ENCODE peak calls at places on chromosomes 16 and 17, in six cellular contexts. F, P, C, L, Y and J are unnamed samples.

GRCh38 chr16:610513-611381 is 20.0 kb upstream of the WFIKKN1 start:
- DNase-seq in F (peak), P (peak), L (no peak), Y (no peak), C (no peak), J (no peak)

GRCh38 chr16:61862221-61862620 is 174.0 kb downstream of the CDH8 start:
- DNase-seq in L (no peak), F (no peak), Y (no peak), C (no peak), P (no peak), J (no peak)

GRCh38 chr16:50299508-50300105 is 33.3 kb downstream of the ADCY7 start:
- DNase-seq in F (no peak), L (no peak), Y (no peak), P (no peak), C (no peak), J (no peak)

GRCh38 chr17:73194514-73195222 is 1.8 kb downstream of the COG1 start:
- DNase-seq in C (no peak), Y (no peak), P (no peak), F (no peak), L (no peak), J (no peak)

GRCh38 chr16:53043462-53043861 is 9.2 kb downstream of the CHD9NB start:
- DNase-seq in C (no peak), Y (no peak), F (no peak), P (no peak), L (no peak), J (no peak)

GRCh38 chr17:8900626-8901585 is 33.4 kb upstream of the PIK3R6 start:
- DNase-seq in C (no peak), L (no peak), P (no peak), F (peak), Y (no peak), J (no peak)

GRCh38 chr16:52597772-52598483 is 51.0 kb upstream of the TOX3 start:
- DNase-seq in C (no peak), Y (no peak), L (no peak), P (peak), F (no peak), J (peak)

GRCh38 chr16:81366316-81366932 is 51.7 kb downstream of the GAN start:
- DNase-seq in P (peak), L (peak), Y (peak), F (peak), C (peak), J (peak)

GRCh38 chr16:1156111-1156982 is 3.4 kb downstream of the CACNA1H start:
- DNase-seq in L (no peak), F (no peak), Y (no peak), P (no peak), C (no peak), J (no peak)

GRCh38 chr16:68564367-68564985 is 25.4 kb downstream of the ZFP90 start:
- DNase-seq in P (no peak), F (no peak), Y (no peak), C (peak), L (no peak), J (peak)

GRCh38 chr16:66609139-66609510 is 4.6 kb downstream of the CMTM3 start:
- DNase-seq in F (no peak), Y (no peak), L (no peak), C (no peak), P (no peak), J (no peak)

GRCh38 chr16:66608241-66609138 is 4.0 kb downstream of the CMTM3 start:
- DNase-seq in Y (peak), L (peak), P (peak), F (peak), C (peak), J (peak)

GRCh38 chr16:66614161-66614802 is 9.8 kb downstream of the CMTM3 start:
- DNase-seq in L (no peak), P (peak), Y (no peak), C (no peak), F (no peak), J (no peak)

GRCh38 chr16:66612422-66612821 is 7.9 kb downstream of the CMTM3 start:
- DNase-seq in C (no peak), L (no peak), P (no peak), F (no peak), Y (no peak), J (no peak)

GRCh38 chr16:66610111-66610820 is 5.8 kb downstream of the CMTM3 start:
- DNase-seq in L (no peak), F (no peak), Y (no peak), P (no peak), C (no peak), J (no peak)
- TF ChIP-seq MAX in L (no peak), F (no peak), Y (no peak), P (no peak), C (no peak), J (no peak)

GRCh38 chr17:71325117-71325516 is 795.7 kb upstream of the SOX9 start:
- DNase-seq in F (no peak), C (no peak), P (no peak), L (no peak), Y (no peak), J (no peak)

GRCh38 chr17:71325886-71326285 is 794.9 kb upstream of the SOX9 start:
- DNase-seq in L (no peak), C (no peak), P (no peak), Y (no peak), F (no peak), J (no peak)

GRCh38 chr17:71330099-71330375 is 790.8 kb upstream of the SOX9 start:
- DNase-seq in Y (no peak), F (no peak), L (no peak), C (no peak), P (no peak), J (no peak)

GRCh38 chr17:71329310-71330098 is 791.3 kb upstream of the SOX9 start:
- DNase-seq in L (no peak), C (no peak), P (no peak), F (no peak), Y (no peak), J (no peak)

GRCh38 chr17:71327376-71328059 is 793.3 kb upstream of the SOX9 start:
- DNase-seq in L (no peak), Y (no peak), C (no peak), P (no peak), F (no peak), J (no peak)
- TF ChIP-seq POLR2A in L (no peak), Y (no peak), C (no peak), P (no peak), F (no peak), J (no peak)

GRCh38 chr17:51366866-51367265 is 106.5 kb downstream of the UTP18 start:
- DNase-seq in Y (no peak), L (no peak), C (no peak), P (no peak), F (no peak), J (no peak)
- TF ChIP-seq MAX in Y (no peak), L (no peak), C (no peak), P (no peak), F (no peak), J (no peak)

DNA sequence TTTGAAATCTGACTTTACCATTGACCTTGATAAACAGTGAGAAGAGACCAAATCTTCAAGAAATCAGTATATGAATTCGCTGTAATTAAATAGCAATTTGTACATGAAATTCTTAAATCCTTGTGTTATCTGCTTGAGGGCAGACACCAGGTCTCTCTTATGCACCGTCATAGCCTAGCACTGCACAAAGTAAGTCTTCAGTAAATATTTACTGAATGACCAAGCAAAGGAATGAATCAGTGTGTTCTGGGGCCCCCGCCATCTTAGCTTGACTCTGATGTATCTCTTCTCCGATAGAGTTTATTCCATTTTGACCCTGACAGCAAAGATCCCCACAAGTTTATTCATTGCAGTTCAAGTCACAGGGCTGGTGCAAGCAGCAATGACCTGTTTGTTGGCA is 328.0 kb downstream of the TMEM114 start:
- DNase-seq in P (peak), C (peak), L (no peak), Y (no peak), F (no peak), J (no peak)
- TF ChIP-seq POLR2A in P (no peak), C (no peak), L (no peak), Y (no peak), F (no peak), J (no peak)

DNA sequence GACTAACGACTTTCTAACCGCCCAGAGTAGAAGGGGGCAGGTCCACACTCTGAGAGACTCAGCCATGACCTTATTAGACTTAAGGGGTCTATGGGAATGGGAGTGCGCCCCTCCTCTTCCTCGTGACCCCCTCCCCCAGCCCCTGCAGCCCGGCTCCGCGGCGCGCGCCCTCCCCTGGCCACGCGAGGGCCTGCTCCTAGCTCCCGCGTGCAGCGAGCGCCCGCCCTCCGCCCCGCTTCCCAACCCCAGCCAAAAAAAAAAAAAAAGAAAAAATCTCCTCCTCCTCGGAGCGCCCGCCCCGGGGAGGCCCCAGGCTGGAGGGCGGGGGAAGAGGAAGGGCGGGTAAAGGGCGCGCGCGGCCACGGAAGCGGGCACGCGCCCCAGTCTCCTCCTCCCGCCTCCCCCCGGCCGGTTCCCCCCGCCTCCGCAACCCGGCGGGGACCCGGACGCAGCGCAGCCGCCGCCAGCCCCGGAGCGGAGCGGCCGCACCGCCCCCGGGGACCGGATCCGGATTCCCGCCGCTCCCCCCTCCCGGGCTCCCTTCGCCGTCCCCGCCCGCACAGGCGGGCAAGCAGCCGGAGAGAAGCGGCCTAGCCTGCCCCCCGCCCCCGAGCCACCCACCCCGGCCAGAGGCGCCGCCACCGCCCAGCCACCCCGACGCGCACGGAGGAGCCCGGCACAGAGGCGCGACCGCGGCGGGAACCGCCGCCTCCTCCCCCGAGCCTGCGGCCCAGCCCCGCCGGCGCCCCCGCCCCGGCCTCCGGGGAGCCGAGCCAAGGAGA is 940 bp downstream of the UBTF start:
- DNase-seq in C (peak), Y (peak), L (peak), P (peak), F (peak), J (peak)
- TF ChIP-seq MAX in C (peak), Y (peak), L (no peak), P (peak), F (no peak), J (peak)

GRCh38 chr16:2467301-2468141 is 3.6 kb upstream of the NTN3 start:
- DNase-seq in F (no peak), Y (peak), C (peak), L (peak), P (no peak), J (peak)
- TF ChIP-seq POLR2A in F (peak), Y (peak), C (peak), L (no peak), P (no peak), J (peak)

GRCh38 chr16:87864331-87864989 is 4.8 kb downstream of the SLC7A5 start:
- DNase-seq in Y (no peak), C (peak), F (no peak), P (no peak), L (no peak), J (no peak)
- TF ChIP-seq MAX in Y (no peak), C (no peak), F (no peak), P (no peak), L (no peak), J (no peak)

DNA sequence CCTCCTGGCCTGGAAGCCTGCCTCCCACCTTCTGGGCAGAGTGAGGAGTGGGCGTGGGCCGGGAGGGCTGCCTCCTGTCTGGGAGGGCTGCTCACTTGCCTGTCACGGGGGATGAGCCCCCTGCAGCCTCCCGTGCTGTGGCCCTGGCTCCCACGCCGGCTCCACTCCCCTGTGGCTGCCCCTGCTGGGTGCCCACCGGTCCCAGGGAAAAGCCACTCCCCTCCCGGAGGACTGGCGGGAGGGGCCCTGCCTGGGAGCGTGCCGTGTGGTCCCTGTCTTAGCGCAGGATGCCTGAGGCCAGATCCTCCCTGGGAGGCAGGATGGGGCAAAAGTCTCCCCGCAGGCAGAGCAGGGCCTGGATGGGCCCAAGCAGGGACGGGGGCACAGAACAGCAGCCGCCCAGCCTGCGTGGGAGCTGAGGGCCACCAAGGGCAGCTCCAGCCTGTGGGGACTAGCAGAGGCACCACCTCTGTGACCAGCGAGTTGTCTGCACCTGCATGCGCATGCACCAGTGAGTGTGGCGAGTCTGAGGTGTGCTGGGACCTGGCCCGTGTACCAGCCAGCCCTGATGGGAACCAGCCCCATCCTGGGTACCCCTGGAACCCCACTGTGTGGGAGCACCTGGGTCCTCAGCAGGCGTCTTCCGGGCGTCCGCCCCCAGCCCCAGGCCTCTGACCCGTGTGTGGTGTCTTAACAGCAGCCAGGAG is 339.9 kb downstream of the SEC14L1 start:
- DNase-seq in L (no peak), Y (no peak), F (no peak), C (no peak), P (no peak), J (no peak)
- TF ChIP-seq POLR2A in L (no peak), Y (no peak), F (no peak), C (no peak), P (no peak), J (no peak)

GRCh38 chr17:44210342-44211192 is 8.9 kb downstream of the UBTF start:
- DNase-seq in Y (peak), L (peak), F (peak), P (no peak), C (peak), J (peak)
- TF ChIP-seq MAX in Y (peak), L (peak), F (peak), P (no peak), C (peak), J (peak)